ENCODE peak calls at places on chromosome 1, in five cellular contexts. O is NB4, U is KBM-7, K is neural crest cell, R is NCI-H1436 treated with DMSO at 0.1 percent for 48 hours. M is an unnamed sample.
A peak's percentile ranks its signal among the peaks of the same experiment; 100 is the strongest.

GRCh38 chr1:58529288-58529687 is 17.2 kb downstream of the OMA1 start:
- DNase-seq in R (no peak), U (no peak), O (no peak), K (no peak), M (no peak)

GRCh38 chr1:47128221-47128620 is 9.0 kb upstream of the CYP4A22 start:
- DNase-seq in K (no peak), O (no peak), R (no peak), U (no peak), M (no peak)

GRCh38 chr1:39799770-39800470 is 11.3 kb upstream of the BMP8B start:
- DNase-seq in K (peak; percentile 81), U (peak; percentile 83), R (no peak), O (peak; percentile 77), M (peak; percentile 77)

GRCh38 chr1:92168657-92169056 is 49.1 kb upstream of the C1orf146 start:
- DNase-seq in U (no peak), K (no peak), R (no peak), O (no peak), M (no peak)

GRCh38 chr1:113981962-113982931 is 3.0 kb downstream of the OLFML3 start:
- DNase-seq in U (peak; percentile 72), O (peak; percentile 66), R (no peak), K (no peak), M (no peak)

GRCh38 chr1:55679971-55680370 is 464.8 kb upstream of the USP24 start:
- DNase-seq in K (no peak), R (no peak), O (no peak), U (no peak), M (no peak)

GRCh38 chr1:36766481-36766880 is 267.8 kb downstream of the GRIK3 start:
- DNase-seq in U (no peak), K (no peak), O (no peak), R (no peak), M (no peak)

GRCh38 chr1:35324486-35324885 is 56.0 kb downstream of the ZMYM4 start:
- DNase-seq in K (no peak), O (peak; percentile 20), U (no peak), R (no peak), M (no peak)

GRCh38 chr1:93111065-93111464 is 32.0 kb downstream of the MTF2 start:
- DNase-seq in O (no peak), K (no peak), U (no peak), R (no peak), M (no peak)

GRCh38 chr1:9371391-9371935 is 78.8 kb downstream of the SPSB1 start:
- DNase-seq in K (no peak), O (no peak), R (no peak), U (no peak), M (no peak)

GRCh38 chr1:157133431-157133830 is 4.8 kb downstream of the ETV3 start:
- DNase-seq in O (no peak), R (no peak), K (no peak), U (no peak), M (no peak)

GRCh38 chr1:232462200-232462599 is 167.7 kb downstream of the SIPA1L2 start:
- DNase-seq in R (no peak), O (no peak), U (no peak), K (no peak), M (no peak)

GRCh38 chr1:229158317-229159294 is 112.3 kb upstream of the RAB4A start:
- DNase-seq in O (peak; percentile 65), R (no peak), U (peak; percentile 80), K (no peak), M (no peak)

GRCh38 chr1:14915356-14916054 is 238.0 kb upstream of the TMEM51 start:
- DNase-seq in U (peak; percentile 75), O (peak; percentile 51), K (peak; percentile 68), R (no peak), M (peak; percentile 78)

GRCh38 chr1:31583082-31583994 is 7.0 kb downstream of the TINAGL1 start:
- DNase-seq in K (no peak), O (no peak), R (no peak), U (no peak), M (no peak)

GRCh38 chr1:226632169-226632884 is 83.8 kb downstream of the STUM start:
- DNase-seq in U (no peak), R (no peak), O (no peak), K (no peak), M (peak; percentile 72)

GRCh38 chr1:200355815-200356214 is 54.0 kb downstream of the ZNF281 start:
- DNase-seq in R (no peak), U (no peak), O (peak; percentile 22), K (no peak), M (peak; percentile 44)

GRCh38 chr1:241639040-241639652 is 1.0 kb downstream of the CHML start:
- DNase-seq in O (peak; percentile 31), R (no peak), U (peak; percentile 42), K (no peak), M (peak; percentile 74)

GRCh38 chr1:9555942-9556341 is 16.7 kb downstream of the SLC25A33 start:
- DNase-seq in O (no peak), K (no peak), R (no peak), U (no peak), M (no peak)

GRCh38 chr1:199010492-199010891 is 371.7 kb downstream of the PTPRC start:
- DNase-seq in R (no peak), K (no peak), O (peak; percentile 91), U (peak; percentile 47), M (no peak)

GRCh38 chr1:235083589-235084323 is 44.9 kb downstream of the TOMM20 start:
- DNase-seq in U (peak; percentile 97), K (peak; percentile 65), R (peak; percentile 76), O (peak; percentile 96), M (peak; percentile 85)

GRCh38 chr1:175793617-175794016 is 50.2 kb upstream of the TNR start:
- DNase-seq in U (no peak), O (no peak), R (no peak), K (no peak), M (no peak)

GRCh38 chr1:41799723-41800122 is 119.0 kb downstream of the HIVEP3 start:
- DNase-seq in U (no peak), O (peak; percentile 45), R (no peak), K (no peak), M (no peak)

GRCh38 chr1:175172503-175172902 is 20.1 kb downstream of the KIAA0040 start:
- DNase-seq in O (no peak), R (peak; percentile 34), K (no peak), U (no peak), M (no peak)

M was measured in Karpas-422.